ENCODE peak calls at places on chromosomes 1 and 21, in five cellular contexts. One of them, this sample, is unnamed.

GRCh38 chr1:108830119-108831008 is 26.5 kb downstream of the AKNAD1 start:
- DNase-seq in WTC11: no peak
- DNase-seq in T-cell: no peak
- DNase-seq in endodermal cell: no peak
- DNase-seq in amygdala: no peak
- DNase-seq in this sample: peak

GRCh38 chr1:154557939-154558609 is 388 bp downstream of the UBE2Q1 start:
- DNase-seq in amygdala: no peak
- DNase-seq in T-cell: peak
- DNase-seq in endodermal cell: peak
- DNase-seq in WTC11: peak
- DNase-seq in this sample: peak

GRCh38 chr1:90381598-90381997 is 335.5 kb downstream of the BARHL2 start:
- DNase-seq in WTC11: no peak
- DNase-seq in amygdala: no peak
- DNase-seq in T-cell: no peak
- DNase-seq in endodermal cell: no peak
- DNase-seq in this sample: no peak

GRCh38 chr1:3049164-3049563 is 19.8 kb upstream of the PRDM16 start:
- DNase-seq in endodermal cell: peak
- DNase-seq in amygdala: no peak
- DNase-seq in T-cell: no peak
- DNase-seq in WTC11: no peak
- DNase-seq in this sample: no peak

GRCh38 chr1:86507935-86508582 is 38.8 kb upstream of the CLCA4 start:
- DNase-seq in amygdala: no peak
- DNase-seq in T-cell: no peak
- DNase-seq in endodermal cell: peak
- DNase-seq in WTC11: peak
- DNase-seq in this sample: no peak

GRCh38 chr1:8584316-8584715 is 233.1 kb downstream of the RERE start:
- DNase-seq in amygdala: no peak
- DNase-seq in endodermal cell: no peak
- DNase-seq in WTC11: no peak
- DNase-seq in T-cell: no peak
- DNase-seq in this sample: no peak

GRCh38 chr1:115429884-115430283 is 91.8 kb upstream of the NGF start:
- DNase-seq in amygdala: no peak
- DNase-seq in endodermal cell: no peak
- DNase-seq in T-cell: no peak
- DNase-seq in WTC11: no peak
- DNase-seq in this sample: no peak

GRCh38 chr1:67717876-67718275 is 32.9 kb downstream of the GADD45A start:
- DNase-seq in endodermal cell: no peak
- DNase-seq in WTC11: no peak
- DNase-seq in amygdala: no peak
- DNase-seq in T-cell: no peak
- DNase-seq in this sample: no peak

GRCh38 chr1:80973101-80973500 is 827.6 kb upstream of the ADGRL2 start:
- DNase-seq in WTC11: no peak
- DNase-seq in T-cell: no peak
- DNase-seq in amygdala: no peak
- DNase-seq in endodermal cell: no peak
- DNase-seq in this sample: no peak

GRCh38 chr1:224498574-224499170 is 64.1 kb upstream of the WDR26 start:
- DNase-seq in endodermal cell: peak
- DNase-seq in amygdala: no peak
- DNase-seq in WTC11: peak
- DNase-seq in T-cell: no peak
- DNase-seq in this sample: no peak

GRCh38 chr21:43913928-43914327 is 48.9 kb downstream of the AGPAT3 start:
- DNase-seq in amygdala: no peak
- DNase-seq in T-cell: no peak
- DNase-seq in endodermal cell: no peak
- DNase-seq in WTC11: no peak
- DNase-seq in this sample: no peak

GRCh38 chr1:155044812-155045690 is 6.1 kb upstream of the ADAM15 start:
- DNase-seq in WTC11: peak
- DNase-seq in amygdala: no peak
- DNase-seq in endodermal cell: peak
- DNase-seq in T-cell: peak
- DNase-seq in this sample: peak

GRCh38 chr1:110187139-110187890 is 22.8 kb upstream of the KCNC4 start:
- DNase-seq in WTC11: no peak
- DNase-seq in endodermal cell: no peak
- DNase-seq in amygdala: no peak
- DNase-seq in T-cell: no peak
- DNase-seq in this sample: no peak

GRCh38 chr1:193592325-193592724 is 405.9 kb upstream of the B3GALT2 start:
- DNase-seq in T-cell: no peak
- DNase-seq in endodermal cell: no peak
- DNase-seq in WTC11: no peak
- DNase-seq in amygdala: no peak
- DNase-seq in this sample: no peak

GRCh38 chr1:53460666-53461328 is 1.6 kb downstream of the DMRTB1 start:
- DNase-seq in endodermal cell: no peak
- DNase-seq in amygdala: no peak
- DNase-seq in T-cell: no peak
- DNase-seq in WTC11: no peak
- DNase-seq in this sample: no peak

GRCh38 chr1:80054129-80054528 is 1047.6 kb upstream of the ADGRL4 start:
- DNase-seq in T-cell: no peak
- DNase-seq in endodermal cell: no peak
- DNase-seq in WTC11: no peak
- DNase-seq in amygdala: no peak
- DNase-seq in this sample: no peak

GRCh38 chr1:94011709-94012590 is 102.7 kb upstream of the GCLM start:
- DNase-seq in WTC11: no peak
- DNase-seq in amygdala: no peak
- DNase-seq in T-cell: no peak
- DNase-seq in endodermal cell: peak
- DNase-seq in this sample: no peak

GRCh38 chr1:181089017-181089776 is 697 bp downstream of the IER5 start:
- DNase-seq in T-cell: peak
- DNase-seq in endodermal cell: no peak
- DNase-seq in WTC11: no peak
- DNase-seq in amygdala: no peak
- DNase-seq in this sample: no peak

GRCh38 chr1:215544566-215544965 is 22.5 kb upstream of the KCTD3 start:
- DNase-seq in WTC11: no peak
- DNase-seq in T-cell: no peak
- DNase-seq in endodermal cell: no peak
- DNase-seq in amygdala: no peak
- DNase-seq in this sample: no peak

GRCh38 chr1:43421976-43422750 is 31.6 kb downstream of the HYI start:
- DNase-seq in amygdala: no peak
- DNase-seq in T-cell: no peak
- DNase-seq in WTC11: peak
- DNase-seq in endodermal cell: peak
- DNase-seq in this sample: no peak

GRCh38 chr1:29826646-29827045 is 590.3 kb downstream of the PTPRU start:
- DNase-seq in endodermal cell: no peak
- DNase-seq in WTC11: no peak
- DNase-seq in T-cell: no peak
- DNase-seq in amygdala: no peak
- DNase-seq in this sample: no peak

GRCh38 chr1:90317628-90318027 is 322.7 kb downstream of the ZNF326 start:
- DNase-seq in T-cell: no peak
- DNase-seq in WTC11: no peak
- DNase-seq in endodermal cell: no peak
- DNase-seq in amygdala: no peak
- DNase-seq in this sample: no peak

GRCh38 chr1:166703726-166704220 is 135.5 kb upstream of the POGK start:
- DNase-seq in WTC11: no peak
- DNase-seq in T-cell: no peak
- DNase-seq in amygdala: no peak
- DNase-seq in endodermal cell: no peak
- DNase-seq in this sample: no peak

GRCh38 chr1:38915352-38915948 is 26.2 kb downstream of the RHBDL2 start:
- DNase-seq in T-cell: no peak
- DNase-seq in amygdala: no peak
- DNase-seq in endodermal cell: no peak
- DNase-seq in WTC11: no peak
- DNase-seq in this sample: no peak

GRCh38 chr1:181077576-181078242 is 10.8 kb upstream of the IER5 start:
- DNase-seq in amygdala: no peak
- DNase-seq in T-cell: no peak
- DNase-seq in endodermal cell: no peak
- DNase-seq in WTC11: no peak
- DNase-seq in this sample: no peak

GRCh38 chr1:31764307-31765040 is at the start of gene ADGRB2:
- DNase-seq in amygdala: no peak
- DNase-seq in endodermal cell: peak
- DNase-seq in WTC11: peak
- DNase-seq in T-cell: no peak
- DNase-seq in this sample: peak

GRCh38 chr1:238624786-238625185 is 734.1 kb upstream of the ZP4 start:
- DNase-seq in T-cell: no peak
- DNase-seq in amygdala: no peak
- DNase-seq in endodermal cell: no peak
- DNase-seq in WTC11: no peak
- DNase-seq in this sample: no peak

GRCh38 chr1:155082941-155083541 is 4.4 kb downstream of the EFNA3 start:
- DNase-seq in WTC11: no peak
- DNase-seq in amygdala: no peak
- DNase-seq in endodermal cell: no peak
- DNase-seq in T-cell: no peak
- DNase-seq in this sample: no peak

GRCh38 chr1:228542981-228543380 is 55.8 kb downstream of the RNF187 start:
- DNase-seq in endodermal cell: no peak
- DNase-seq in T-cell: no peak
- DNase-seq in WTC11: no peak
- DNase-seq in amygdala: no peak
- DNase-seq in this sample: no peak

GRCh38 chr1:234933031-234933430 is 195.6 kb downstream of the TOMM20 start:
- DNase-seq in endodermal cell: no peak
- DNase-seq in amygdala: no peak
- DNase-seq in T-cell: no peak
- DNase-seq in WTC11: no peak
- DNase-seq in this sample: no peak